ENCODE peak calls at places on chromosomes 1 and 21, in nine cellular contexts. E is Right ventricle myocardium inferior, W is AG09319, T is endothelial cell, I is ovary, Y is anterior cingulate cortex, N is esophagus muscularis mucosa, M is M059J, Z is Calu3. R is an unnamed sample.
A peak's percentile ranks its signal among the peaks of the same experiment; 100 is the strongest.

GRCh38 chr1:212512731-212513559 is 80.2 kb downstream of the NENF start:
- DNase-seq in E (no peak), W (no peak), T (no peak), I (no peak), Y (no peak), N (no peak), M (peak; percentile 98), Z (no peak), R (no peak)

GRCh38 chr1:93723101-93723500 is 41.5 kb upstream of the BCAR3 start:
- DNase-seq in E (no peak), W (no peak), T (no peak), I (no peak), Y (no peak), N (no peak), M (peak; percentile 63), Z (no peak), R (no peak)

GRCh38 chr1:35726814-35727433 is 8.2 kb upstream of the C1orf216 start:
- DNase-seq in E (no peak), W (no peak), T (peak; percentile 55), I (peak; percentile 54), Y (no peak), N (no peak), M (peak; percentile 48), Z (peak; percentile 49), R (no peak)

GRCh38 chr1:147581459-147581858 is 40.2 kb downstream of the BCL9 start:
- DNase-seq in E (no peak), W (no peak), T (no peak), I (no peak), Y (no peak), N (no peak), M (no peak), Z (no peak), R (no peak)

GRCh38 chr1:90964444-90965035 is 57.3 kb downstream of the ZNF644 start:
- DNase-seq in E (no peak), W (no peak), T (no peak), I (no peak), Y (no peak), N (no peak), M (peak; percentile 36), Z (no peak), R (no peak)

GRCh38 chr1:6971048-6971447 is 185.8 kb downstream of the CAMTA1 start:
- DNase-seq in E (no peak), W (no peak), T (no peak), I (no peak), Y (no peak), N (no peak), M (no peak), Z (no peak), R (no peak)

GRCh38 chr1:191641420-191642215 is 516.6 kb upstream of the RGS18 start:
- DNase-seq in E (no peak), W (no peak), T (no peak), I (no peak), Y (no peak), N (no peak), M (peak; percentile 34), Z (no peak), R (no peak)

GRCh38 chr21:33841561-33841960 is 74.0 kb downstream of the ATP5PO start:
- DNase-seq in E (no peak), W (no peak), T (no peak), I (no peak), Y (no peak), N (no peak), M (no peak), Z (no peak), R (no peak)

GRCh38 chr1:171910786-171911185 is 69.5 kb downstream of the DNM3 start:
- DNase-seq in E (no peak), W (no peak), T (no peak), I (no peak), Y (no peak), N (no peak), M (no peak), Z (no peak), R (no peak)

GRCh38 chr1:154856049-154856448 is 14.0 kb downstream of the KCNN3 start:
- DNase-seq in E (no peak), W (no peak), T (no peak), I (no peak), Y (no peak), N (no peak), M (no peak), Z (no peak), R (no peak)

GRCh38 chr1:2394761-2395160 is 3.1 kb downstream of the RER1 start:
- DNase-seq in E (no peak), W (no peak), T (no peak), I (no peak), Y (no peak), N (no peak), M (no peak), Z (no peak), R (no peak)

GRCh38 chr1:45908613-45909140 is 105.3 kb downstream of the MAST2 start:
- DNase-seq in E (no peak), W (no peak), T (no peak), I (no peak), Y (no peak), N (no peak), M (no peak), Z (no peak), R (no peak)

GRCh38 chr1:160277987-160278386 is 6.9 kb downstream of the PEX19 start:
- DNase-seq in E (no peak), W (no peak), T (no peak), I (no peak), Y (no peak), N (no peak), M (no peak), Z (no peak), R (no peak)

R was measured in iPS DF 19.7.